ENCODE peak calls at places on chromosomes 6 and 20, in eight cellular contexts. Y, H, G, V, O, F, A and W are unnamed samples. For H4K20me1, the result is how much of the 10 kb centered on the place peaks cover.

GRCh38 chr6:101722991-101723579 is 329.6 kb downstream of the GRIK2 start:
- DNase-seq in A (no peak), G (peak), V (no peak), O (no peak), F (no peak), H (no peak), Y (peak), W (peak)

GRCh38 chr6:98634569-98634968 is 199.8 kb upstream of the POU3F2 start:
- DNase-seq in F (peak), H (no peak), Y (no peak), G (no peak), V (peak), O (no peak), A (no peak), W (no peak)

GRCh38 chr6:36595168-36595818 is 1.1 kb downstream of the SRSF3 start:
- DNase-seq in V (no peak), F (peak), G (peak), H (peak), A (no peak), Y (no peak), O (no peak), W (peak)

GRCh38 chr20:35329435-35330139 is 37.4 kb upstream of the FAM83C start:
- DNase-seq in H (peak), F (peak), Y (no peak), A (peak), G (no peak), O (no peak), V (peak), W (peak)

GRCh38 chr6:46756469-46757205 is 9.9 kb downstream of the ANKRD66 start:
- DNase-seq in F (peak), V (no peak), H (no peak), G (peak), A (no peak), Y (no peak), O (no peak), W (no peak)

GRCh38 chr20:49104365-49104648 is 58.2 kb downstream of the CSE1L start:
- DNase-seq in F (peak), O (no peak), V (no peak), Y (no peak), H (no peak), G (no peak), A (no peak), W (no peak)

GRCh38 chr6:157995458-157995857 is 13.8 kb downstream of the SYNJ2 start:
- DNase-seq in V (no peak), Y (no peak), G (no peak), A (no peak), F (no peak), H (no peak), O (no peak), W (no peak)

GRCh38 chr6:132817554-132818403 is 3.4 kb downstream of the RPS12 start:
- DNase-seq in V (no peak), Y (no peak), H (no peak), F (no peak), O (no peak), A (no peak), G (no peak), W (no peak)

GRCh38 chr20:61525781-61526431 is 273.8 kb downstream of the CDH4 start:
- DNase-seq in G (peak), Y (no peak), V (no peak), A (no peak), F (no peak), H (no peak), O (no peak), W (peak)

GRCh38 chr6:131101911-131102680 is 33.2 kb upstream of the AKAP7 start:
- DNase-seq in G (peak), A (no peak), Y (peak), H (no peak), V (peak), F (no peak), O (no peak), W (peak)

GRCh38 chr6:35216832-35217811 is 3.4 kb downstream of the SCUBE3 start:
- DNase-seq in G (no peak), A (no peak), Y (no peak), V (no peak), O (no peak), F (peak), H (no peak), W (no peak)

GRCh38 chr6:67591910-67592309 is 1043.2 kb upstream of the ADGRB3 start:
- DNase-seq in Y (no peak), H (no peak), G (no peak), A (no peak), O (no peak), V (no peak), F (no peak), W (no peak)

GRCh38 chr6:133291671-133292070 is 50.5 kb downstream of the EYA4 start:
- DNase-seq in H (no peak), F (no peak), O (no peak), A (peak), V (no peak), G (peak), Y (no peak), W (no peak)

GRCh38 chr6:30319146-30319835 is 7.4 kb upstream of the TRIM39 start:
- DNase-seq in O (no peak), A (no peak), V (no peak), G (peak), Y (no peak), H (no peak), F (peak), W (peak)

GRCh38 chr6:106922626-106923025 is 51.9 kb downstream of the CD24 start:
- DNase-seq in O (no peak), Y (no peak), V (no peak), F (no peak), G (no peak), H (no peak), A (no peak), W (no peak)

GRCh38 chr6:39362487-39362865 is 40.0 kb upstream of the KCNK16 start:
- DNase-seq in V (no peak), G (no peak), O (no peak), F (peak), H (peak), Y (no peak), A (peak), W (peak)

GRCh38 chr6:19849736-19850135 is 12.6 kb downstream of the ID4 start:
- DNase-seq in H (no peak), F (no peak), O (no peak), V (no peak), Y (no peak), A (no peak), G (no peak), W (no peak)

GRCh38 chr20:60453847-60454246 is 495.6 kb downstream of the CDH26 start:
- DNase-seq in Y (no peak), G (no peak), A (no peak), F (peak), V (no peak), O (no peak), H (peak), W (no peak)

GRCh38 chr6:85452441-85452881 is 2.6 kb downstream of the NT5E start:
- DNase-seq in H (no peak), F (no peak), A (no peak), V (no peak), G (peak), O (no peak), Y (no peak), W (peak)

GRCh38 chr6:33144373-33144772 is 47.9 kb downstream of the COL11A2 start:
- DNase-seq in Y (no peak), H (no peak), V (no peak), O (no peak), F (no peak), G (peak), A (peak), W (peak)

GRCh38 chr6:22880686-22881433 is 311.5 kb downstream of the HDGFL1 start:
- DNase-seq in A (no peak), G (peak), V (peak), O (no peak), Y (peak), F (no peak), H (peak), W (peak)

GRCh38 chr6:24836116-24836515 is 37.4 kb upstream of the ARMH2 start:
- DNase-seq in G (peak), O (no peak), A (no peak), F (no peak), H (no peak), Y (no peak), V (no peak), W (no peak)

GRCh38 chr6:65819152-65819551 is 112.1 kb upstream of the EYS start:
- DNase-seq in A (no peak), G (peak), H (no peak), V (no peak), Y (peak), O (no peak), F (no peak), W (no peak)

GRCh38 chr20:45322952-45323383 is 14.9 kb upstream of the MATN4 start:
- DNase-seq in O (peak), A (peak), H (no peak), F (no peak), Y (peak), G (peak), V (peak), W (peak)

GRCh38 chr6:35587167-35587566 is 74.5 kb upstream of the TULP1 start:
- DNase-seq in A (no peak), O (no peak), G (no peak), F (no peak), V (no peak), H (no peak), Y (no peak), W (peak)

GRCh38 chr6:126181890-126182289 is 158.0 kb upstream of the CENPW start:
- DNase-seq in H (no peak), O (no peak), F (no peak), V (no peak), Y (no peak), A (no peak), G (no peak), W (no peak)

GRCh38 chr6:56851541-56852248 is 103.2 kb upstream of the BEND6 start:
- DNase-seq in G (peak), Y (peak), F (peak), O (no peak), H (peak), A (peak), V (peak), W (peak)

GRCh38 chr20:38145094-38146075 is 19.7 kb downstream of the TGM2 start:
- DNase-seq in F (no peak), V (no peak), H (no peak), O (no peak), Y (peak), G (peak), A (no peak), W (peak)

GRCh38 chr6:751765-752164 is 58.8 kb upstream of the EXOC2 start:
- DNase-seq in H (no peak), G (no peak), A (no peak), Y (no peak), O (no peak), F (no peak), V (no peak), W (no peak)

GRCh38 chr6:170023620-170024521 is 267.0 kb downstream of the DLL1 start:
- DNase-seq in G (no peak), A (no peak), V (no peak), H (no peak), O (no peak), Y (no peak), F (no peak), W (no peak)

GRCh38 chr6:170024940-170025339 is 265.9 kb downstream of the DLL1 start:
- DNase-seq in G (no peak), V (peak), O (no peak), F (no peak), Y (no peak), A (no peak), H (peak), W (peak)

GRCh38 chr6:170027111-170028043 is 263.5 kb downstream of the DLL1 start:
- DNase-seq in G (no peak), Y (no peak), H (no peak), A (no peak), O (no peak), V (no peak), F (no peak), W (peak)

GRCh38 chr6:170026272-170027110 is 264.4 kb downstream of the DLL1 start:
- DNase-seq in H (no peak), G (no peak), O (peak), V (peak), F (peak), Y (peak), A (no peak), W (no peak)

GRCh38 chr6:170025341-170026271 is 265.3 kb downstream of the DLL1 start:
- DNase-seq in H (no peak), A (no peak), G (no peak), O (no peak), F (no peak), Y (no peak), V (no peak), W (no peak)
- H3K27ac ChIP-seq in H (peak), A (no peak), G (no peak), O (peak), F (no peak), Y (no peak), V (peak), W (no peak)

GRCh38 chr20:43463864-43464785 is 6.4 kb downstream of the SRSF6 start:
- DNase-seq in Y (no peak), O (no peak), H (no peak), A (peak), V (no peak), G (no peak), F (no peak), W (no peak)

GRCh38 chr20:43461894-43462293 is 4.2 kb downstream of the SRSF6 start:
- DNase-seq in F (no peak), G (no peak), A (no peak), H (no peak), Y (no peak), V (no peak), O (no peak), W (no peak)

GRCh38 chr20:43460830-43461200 is 3.1 kb downstream of the SRSF6 start:
- DNase-seq in A (no peak), G (no peak), H (no peak), Y (no peak), F (no peak), V (no peak), O (no peak), W (no peak)

GRCh38 chr20:43463133-43463863 is 5.6 kb downstream of the SRSF6 start:
- DNase-seq in O (no peak), V (no peak), H (no peak), F (no peak), Y (no peak), G (no peak), A (no peak), W (no peak)

GRCh38 chr20:43462369-43463132 is 4.9 kb downstream of the SRSF6 start:
- DNase-seq in A (no peak), H (no peak), Y (no peak), G (no peak), V (no peak), O (no peak), F (no peak), W (no peak)
- H4K20me1 ChIP-seq in A (half or more), H (half or more), Y (half or more), G (under half), V (half or more), O (under half), F (under half), W (under half)

GRCh38 chr6:152091851-152092341 is 284.4 kb downstream of the ESR1 start:
- DNase-seq in V (no peak), O (no peak), G (peak), F (no peak), A (no peak), H (no peak), Y (peak), W (peak)
- H3K27ac ChIP-seq in V (no peak), O (no peak), G (no peak), F (no peak), A (no peak), H (no peak), Y (peak), W (peak)

GRCh38 chr6:150868759-150869158 is 3.3 kb downstream of the MTHFD1L start:
- DNase-seq in V (no peak), Y (no peak), H (no peak), O (no peak), G (no peak), A (no peak), F (no peak), W (no peak)
- H4K20me1 ChIP-seq in V (under half), Y (half or more), H (under half), O (under half), G (under half), A (under half), F (under half), W (under half)

GRCh38 chr6:110537208-110538123 is 61.1 kb upstream of the SLC22A16 start:
- DNase-seq in H (no peak), Y (peak), F (no peak), A (no peak), O (peak), G (peak), V (peak), W (peak)
- H3K27ac ChIP-seq in H (peak), Y (peak), F (no peak), A (no peak), O (peak), G (peak), V (peak), W (peak)

GRCh38 chr20:57667924-57668782 is 41.7 kb downstream of the PMEPA1 start:
- DNase-seq in F (no peak), H (no peak), G (no peak), V (no peak), Y (no peak), A (no peak), O (no peak), W (no peak)

GRCh38 chr20:57671072-57671391 is 38.8 kb downstream of the PMEPA1 start:
- DNase-seq in O (no peak), F (no peak), A (no peak), G (no peak), H (no peak), V (no peak), Y (no peak), W (no peak)

GRCh38 chr20:57670288-57671071 is 39.3 kb downstream of the PMEPA1 start:
- DNase-seq in O (no peak), Y (no peak), A (no peak), V (no peak), H (no peak), G (no peak), F (no peak), W (no peak)

GRCh38 chr20:57671662-57672061 is 38.2 kb downstream of the PMEPA1 start:
- DNase-seq in Y (peak), A (no peak), O (no peak), G (no peak), F (no peak), H (peak), V (no peak), W (peak)

GRCh38 chr20:57669626-57670025 is 40.2 kb downstream of the PMEPA1 start:
- DNase-seq in O (no peak), V (no peak), G (no peak), H (no peak), Y (no peak), A (no peak), F (no peak), W (no peak)
- H4K20me1 ChIP-seq in O (under half), V (under half), G (under half), H (half or more), Y (half or more), A (half or more), F (under half), W (under half)